ENCODE peak calls at places on chromosomes 13 and 19, in five cellular contexts. H is CD4-positive, alpha-beta memory T cell; X is esophagus squamous epithelium; K is T1000; S is progenitor cell of endocrine pancreas. C is an unnamed sample.

GRCh38 chr19:1567848-1568227 is 287 bp downstream of the MEX3D start:
- DNase-seq in K (no peak), S (no peak), X (no peak), H (no peak), C (no peak)

GRCh38 chr19:12484011-12484370 is 625 bp downstream of the ZNF709 start:
- DNase-seq in S (no peak), H (no peak), X (no peak), K (no peak), C (no peak)

GRCh38 chr19:38919837-38920528 is 8.0 kb upstream of the CCER2 start:
- DNase-seq in K (no peak), H (no peak), X (no peak), S (no peak), C (no peak)

GRCh38 chr19:8324186-8325050 is 3.1 kb downstream of the RPS28 start:
- DNase-seq in H (no peak), S (no peak), K (no peak), X (no peak), C (no peak)

GRCh38 chr19:48632692-48633147 is 4.5 kb downstream of the DBP start:
- DNase-seq in X (no peak), H (peak), S (no peak), K (no peak), C (no peak)

GRCh38 chr13:43988302-43988701 is 108.6 kb downstream of the LACC1 start:
- DNase-seq in S (no peak), H (no peak), X (no peak), K (no peak), C (no peak)

GRCh38 chr13:95128045-95128643 is 173.1 kb downstream of the ABCC4 start:
- DNase-seq in K (no peak), X (no peak), S (no peak), H (no peak), C (no peak)

GRCh38 chr19:19319725-19320361 is 466 bp downstream of the SUGP1 start:
- DNase-seq in H (no peak), S (no peak), K (no peak), X (no peak), C (no peak)

GRCh38 chr13:105634059-105634458 is 901.4 kb downstream of the EFNB2 start:
- DNase-seq in X (no peak), S (no peak), K (no peak), H (no peak), C (no peak)

GRCh38 chr13:31962661-31963345 is 68.8 kb upstream of the FRY start:
- DNase-seq in S (no peak), X (no peak), K (no peak), H (no peak), C (no peak)

GRCh38 chr13:91346848-91347211 is 657 bp upstream of the MIR17HG start:
- DNase-seq in K (no peak), H (peak), S (peak), X (no peak), C (peak)

GRCh38 chr13:48096670-48097069 is 1.8 kb upstream of the MED4 start:
- DNase-seq in S (no peak), H (no peak), K (no peak), X (no peak), C (no peak)

GRCh38 chr13:114099191-114099590 is 33.2 kb downstream of the RASA3 start:
- DNase-seq in S (no peak), X (no peak), H (peak), K (peak), C (no peak)

GRCh38 chr13:25292301-25292700 is 5.0 kb upstream of the MTMR6 start:
- DNase-seq in S (no peak), X (no peak), K (no peak), H (peak), C (peak)

GRCh38 chr19:39908803-39909202 is 25.6 kb downstream of the FCGBP start:
- DNase-seq in S (no peak), H (no peak), K (no peak), X (no peak), C (no peak)

GRCh38 chr13:50392977-50393376 is 377.7 kb downstream of the KCNRG start:
- DNase-seq in K (no peak), X (no peak), H (no peak), S (no peak), C (no peak)

GRCh38 chr19:57888494-57889231 is at the start of gene ZNF814:
- DNase-seq in S (peak), K (peak), X (peak), H (peak), C (peak)

GRCh38 chr13:110012102-110012739 is 225.8 kb upstream of the IRS2 start:
- DNase-seq in S (no peak), H (no peak), K (peak), X (no peak), C (no peak)

GRCh38 chr13:34570954-34571353 is 371.1 kb upstream of the NBEA start:
- DNase-seq in X (no peak), H (no peak), K (no peak), S (no peak), C (no peak)

GRCh38 chr19:2046046-2046907 is 4.8 kb downstream of the MKNK2 start:
- DNase-seq in S (no peak), X (no peak), H (no peak), K (no peak), C (no peak)

GRCh38 chr13:30071890-30072817 is 221.7 kb upstream of the UBL3 start:
- DNase-seq in X (no peak), H (no peak), K (no peak), S (no peak), C (no peak)

GRCh38 chr19:8311461-8312260 is 3.5 kb upstream of the CD320 start:
- DNase-seq in X (no peak), H (peak), K (no peak), S (no peak), C (no peak)

GRCh38 chr19:17755977-17756670 is 4.8 kb downstream of the FCHO1 start:
- DNase-seq in S (peak), K (no peak), X (no peak), H (peak), C (no peak)

GRCh38 chr13:110576736-110577476 is 15.4 kb upstream of the RAB20 start:
- DNase-seq in S (no peak), K (no peak), H (no peak), X (no peak), C (no peak)

GRCh38 chr13:76516013-76516412 is 370.2 kb downstream of the KCTD12 start:
- DNase-seq in S (no peak), X (no peak), H (no peak), K (no peak), C (no peak)

GRCh38 chr13:60275208-60275607 is 111.5 kb upstream of the DIAPH3 start:
- DNase-seq in X (no peak), H (no peak), K (no peak), S (no peak), C (no peak)

GRCh38 chr13:42284068-42284467 is 12.1 kb downstream of the AKAP11 start:
- DNase-seq in X (no peak), S (no peak), H (no peak), K (no peak), C (no peak)

GRCh38 chr13:75721307-75721706 is 85.2 kb downstream of the LMO7 start:
- DNase-seq in K (no peak), S (no peak), H (no peak), X (no peak), C (no peak)

GRCh38 chr13:95677564-95678386 is 836 bp downstream of the DNAJC3 start:
- DNase-seq in K (no peak), S (no peak), H (no peak), X (no peak), C (peak)

GRCh38 chr13:100512422-100512821 is 76.2 kb downstream of the GGACT start:
- DNase-seq in S (no peak), K (no peak), H (no peak), X (no peak), C (no peak)

GRCh38 chr13:82294226-82294625 is 1588.0 kb downstream of the SLITRK1 start:
- DNase-seq in S (no peak), H (no peak), K (no peak), X (no peak), C (no peak)

GRCh38 chr19:55259540-55260210 is 858 bp upstream of the PPP6R1 start:
- DNase-seq in K (no peak), H (no peak), S (no peak), X (no peak), C (no peak)

GRCh38 chr19:10670187-10670586 is 16.0 kb downstream of the ILF3 start:
- DNase-seq in S (no peak), H (no peak), K (no peak), X (no peak), C (no peak)

GRCh38 chr13:25203256-25203794 is 31.2 kb upstream of the AMER2 start:
- DNase-seq in K (no peak), X (no peak), S (no peak), H (no peak), C (no peak)

GRCh38 chr19:47152205-47152604 is 21.6 kb downstream of the SAE1 start:
- DNase-seq in S (no peak), K (no peak), H (no peak), X (no peak), C (no peak)

GRCh38 chr19:44613295-44614168 is at the start of gene IGSF23:
- DNase-seq in S (no peak), H (no peak), X (no peak), K (no peak), C (no peak)

GRCh38 chr13:82993417-82993816 is 888.9 kb downstream of the SLITRK1 start:
- DNase-seq in K (no peak), S (no peak), H (no peak), X (no peak), C (no peak)

GRCh38 chr13:109919715-109920375 is 133.5 kb upstream of the IRS2 start:
- DNase-seq in S (no peak), X (no peak), K (no peak), H (no peak), C (no peak)

GRCh38 chr13:27483421-27483820 is 33.1 kb upstream of the MTIF3 start:
- DNase-seq in K (no peak), S (no peak), X (no peak), H (no peak), C (no peak)

GRCh38 chr13:50149143-50149703 is 134.0 kb downstream of the KCNRG start:
- DNase-seq in K (no peak), H (no peak), X (no peak), S (no peak), C (no peak)

C was measured in naive thymus-derived CD4-positive, alpha-beta T cell.